ENCODE peak calls at places on chromosomes 2 and 18, in seven cellular contexts. I, D, P, Z, C, K and S are unnamed samples.

GRCh38 chr2:69762513-69763494 is 20.9 kb downstream of the ANXA4 start:
- DNase-seq in I (no peak), Z (no peak), K (no peak), P (no peak), D (no peak), C (no peak), S (no peak)

GRCh38 chr2:29012211-29012681 is 31.1 kb downstream of the TOGARAM2 start:
- DNase-seq in P (no peak), C (no peak), D (no peak), K (no peak), I (peak), Z (no peak), S (no peak)

GRCh38 chr2:172323256-172323655 is 104.1 kb upstream of the ITGA6 start:
- DNase-seq in P (no peak), K (no peak), C (no peak), D (no peak), Z (no peak), I (no peak), S (no peak)

GRCh38 chr18:63479826-63480225 is 3.1 kb downstream of the SERPINB5 start:
- DNase-seq in Z (no peak), K (no peak), C (no peak), D (no peak), I (no peak), P (no peak), S (no peak)

GRCh38 chr2:32061430-32061829 is 1.9 kb upstream of the SPAST start:
- DNase-seq in D (no peak), P (no peak), I (no peak), C (no peak), K (no peak), Z (no peak), S (no peak)

GRCh38 chr18:51568151-51568550 is 370.7 kb upstream of the MEX3C start:
- DNase-seq in C (no peak), D (no peak), I (no peak), Z (no peak), K (no peak), P (no peak), S (no peak)

GRCh38 chr2:174485763-174486613 is 841 bp downstream of the GPR155 start:
- DNase-seq in C (peak), K (no peak), Z (no peak), P (no peak), D (no peak), I (no peak), S (no peak)

GRCh38 chr2:53787255-53787910 is 539 bp downstream of the ERLEC1 start:
- DNase-seq in I (no peak), D (no peak), P (peak), Z (no peak), K (no peak), C (no peak), S (no peak)

GRCh38 chr2:117820444-117820843 is 6.0 kb downstream of the DDX18 start:
- DNase-seq in C (no peak), Z (no peak), K (no peak), P (no peak), I (no peak), D (no peak), S (no peak)

GRCh38 chr2:47867205-47867604 is 39.1 kb downstream of the FBXO11 start:
- DNase-seq in P (no peak), Z (no peak), I (no peak), K (peak), D (no peak), C (no peak), S (peak)

GRCh38 chr2:151634726-151635467 is 99.4 kb downstream of the NEB start:
- DNase-seq in D (no peak), P (no peak), I (no peak), C (no peak), Z (no peak), K (no peak), S (no peak)

GRCh38 chr2:241011296-241011600 is 12.8 kb downstream of the SNED1 start:
- DNase-seq in Z (peak), D (no peak), K (no peak), I (no peak), C (peak), P (no peak), S (no peak)

GRCh38 chr2:27051902-27052645 is 606 bp downstream of the AGBL5 start:
- DNase-seq in D (no peak), P (no peak), K (no peak), C (peak), Z (no peak), I (peak), S (no peak)

GRCh38 chr2:134461511-134461910 is 207.6 kb downstream of the MGAT5 start:
- DNase-seq in I (no peak), D (no peak), Z (no peak), C (no peak), P (peak), K (no peak), S (no peak)

GRCh38 chr18:33871363-33872025 is 293.5 kb downstream of the ASXL3 start:
- DNase-seq in D (no peak), I (no peak), C (no peak), P (no peak), Z (no peak), K (no peak), S (no peak)

GRCh38 chr2:111694690-111695089 is 189.3 kb downstream of the ANAPC1 start:
- DNase-seq in I (no peak), P (no peak), C (no peak), K (no peak), D (no peak), Z (no peak), S (peak)

GRCh38 chr18:60739212-60739611 is 366.6 kb upstream of the MC4R start:
- DNase-seq in D (no peak), P (no peak), K (no peak), I (no peak), C (no peak), Z (no peak), S (no peak)

GRCh38 chr2:111068435-111069058 is 52.2 kb upstream of the BCL2L11 start:
- DNase-seq in Z (no peak), P (no peak), D (no peak), I (no peak), K (peak), C (peak), S (no peak)

GRCh38 chr2:16255120-16255519 is 314.8 kb downstream of the MYCN start:
- DNase-seq in D (no peak), I (no peak), K (no peak), P (no peak), Z (no peak), C (no peak), S (no peak)

GRCh38 chr2:211033765-211034164 is 477.4 kb downstream of the CPS1 start:
- DNase-seq in C (no peak), P (no peak), I (no peak), Z (no peak), K (no peak), D (no peak), S (no peak)
- TF ChIP-seq CTCF in C (peak), P (no peak), I (peak), Z (no peak), K (peak), D (no peak), S (no peak)

GRCh38 chr2:42007596-42007995 is 40.2 kb upstream of the PKDCC start:
- DNase-seq in D (no peak), I (no peak), P (no peak), K (no peak), C (no peak), Z (no peak), S (no peak)
- TF ChIP-seq CTCF in D (no peak), I (no peak), P (no peak), K (no peak), C (no peak), Z (no peak), S (no peak)

GRCh38 chr2:236608308-236608564 is 38.6 kb downstream of the ACKR3 start:
- DNase-seq in Z (no peak), D (no peak), I (no peak), P (no peak), C (no peak), K (no peak), S (no peak)

GRCh38 chr2:236606023-236606422 is 36.4 kb downstream of the ACKR3 start:
- DNase-seq in P (no peak), C (no peak), D (no peak), Z (no peak), K (no peak), I (no peak), S (no peak)

GRCh38 chr2:236608710-236609109 is 39.1 kb downstream of the ACKR3 start:
- DNase-seq in P (no peak), I (no peak), C (no peak), K (no peak), Z (no peak), D (no peak), S (no peak)

GRCh38 chr2:236604971-236605734 is 35.5 kb downstream of the ACKR3 start:
- DNase-seq in C (no peak), K (no peak), D (no peak), Z (no peak), P (no peak), I (no peak), S (no peak)

GRCh38 chr2:236607471-236608307 is 38.1 kb downstream of the ACKR3 start:
- DNase-seq in D (no peak), K (no peak), Z (no peak), C (no peak), I (no peak), P (no peak), S (no peak)
- TF ChIP-seq CTCF in D (no peak), K (no peak), Z (no peak), C (peak), I (no peak), P (no peak), S (no peak)

GRCh38 chr18:22277758-22278157 is 108.4 kb downstream of the GATA6 start:
- DNase-seq in K (no peak), Z (no peak), I (no peak), C (no peak), P (no peak), D (no peak), S (no peak)
- TF ChIP-seq CTCF in K (no peak), Z (no peak), I (no peak), C (no peak), P (no peak), D (no peak), S (no peak)

GRCh38 chr2:238945433-238946150 is 97.7 kb downstream of the TWIST2 start:
- DNase-seq in K (no peak), Z (peak), C (peak), I (no peak), D (no peak), P (peak), S (no peak)
- TF ChIP-seq CTCF in K (peak), Z (peak), C (peak), I (peak), D (peak), P (peak), S (peak)

DNA sequence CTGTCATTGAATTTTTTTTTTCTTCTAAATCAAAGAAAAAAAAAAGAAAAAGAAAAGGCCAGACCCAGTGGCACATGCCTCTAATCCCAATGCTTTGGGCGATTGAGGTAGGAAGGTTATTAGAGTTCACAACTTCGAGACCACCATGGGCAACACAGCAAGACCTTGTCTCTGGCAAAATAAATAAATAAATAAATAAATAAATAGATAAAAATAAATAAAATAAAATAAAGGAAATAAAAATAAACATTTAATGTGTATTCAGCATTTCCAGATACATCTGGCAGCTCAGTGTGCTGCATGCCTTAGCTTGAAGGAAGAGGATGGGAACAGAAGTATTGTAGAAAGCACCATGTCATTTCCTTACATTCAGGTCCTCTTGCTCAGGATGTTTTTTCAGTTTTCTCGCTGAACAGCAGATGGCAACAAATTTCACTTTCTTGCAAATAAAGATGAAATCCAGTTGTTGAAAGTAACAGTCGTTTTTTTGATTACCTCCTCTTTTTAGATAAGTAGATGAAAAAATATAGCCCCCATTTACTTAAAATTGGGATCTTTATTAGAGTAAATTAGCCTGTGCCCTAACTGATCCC is 25.7 kb upstream of the FAM178B start:
- DNase-seq in I (no peak), K (peak), P (no peak), Z (no peak), C (no peak), D (peak), S (peak)
- TF ChIP-seq CTCF in I (peak), K (peak), P (no peak), Z (peak), C (peak), D (peak), S (peak)